ENCODE peak calls at places on chromosomes 12 and 14, in ten cellular contexts. Z is GM23338; W is H9; P is suprapubic skin; S is Kasumi-1; N is PC-3; H is GM19239; T is Right ventricle myocardium superior; Q is stimulated activated CD8-positive, alpha-beta memory T cell treated with anti-CD3 and anti-CD28 coated beads, Interleukin-4, amount 100 ng/mL, for 4 hours; M is EL. C is an unnamed sample.

GRCh38 chr14:24051162-24051788 is 534 bp upstream of the CARMIL3 start:
- DNase-seq in Q (no peak), T (no peak), N (no peak), W (peak), S (no peak), P (no peak), Z (peak), H (no peak), M (no peak), C (peak)

GRCh38 chr12:119956047-119956446 is 33.0 kb upstream of the BICDL1 start:
- DNase-seq in P (no peak), N (peak), Z (peak), H (no peak), S (no peak), W (no peak), Q (no peak), M (no peak), T (no peak), C (no peak)

GRCh38 chr12:110256780-110257431 is 24.1 kb upstream of the ATP2A2 start:
- DNase-seq in Q (no peak), H (no peak), T (peak), S (peak), M (no peak), N (no peak), W (no peak), Z (no peak), P (no peak), C (peak)

GRCh38 chr12:110721570-110721969 is 21.1 kb downstream of the PPP1CC start:
- DNase-seq in Z (no peak), S (no peak), M (no peak), N (no peak), P (no peak), H (no peak), W (no peak), Q (no peak), T (no peak), C (no peak)

GRCh38 chr14:89245802-89246201 is 171.2 kb downstream of the FOXN3 start:
- DNase-seq in Q (no peak), Z (no peak), M (no peak), H (no peak), P (no peak), W (no peak), S (no peak), N (no peak), T (no peak), C (no peak)

GRCh38 chr14:51897791-51898190 is 37.4 kb downstream of the GNG2 start:
- DNase-seq in Q (no peak), W (no peak), N (no peak), H (no peak), T (no peak), S (no peak), M (no peak), P (no peak), Z (no peak), C (no peak)

GRCh38 chr12:65656904-65657351 is 167.4 kb upstream of the HMGA2 start:
- DNase-seq in H (no peak), S (peak), M (peak), T (no peak), N (peak), P (no peak), Z (no peak), Q (no peak), W (no peak), C (no peak)

GRCh38 chr12:4191642-4192041 is 81.9 kb upstream of the CCND2 start:
- DNase-seq in T (no peak), M (no peak), Q (no peak), Z (no peak), P (no peak), N (no peak), H (peak), S (no peak), W (no peak), C (no peak)

GRCh38 chr14:90355540-90356518 is 24.1 kb upstream of the NRDE2 start:
- DNase-seq in Z (no peak), Q (no peak), M (no peak), N (no peak), W (no peak), S (no peak), P (no peak), H (no peak), T (no peak), C (no peak)

GRCh38 chr12:124506145-124506831 is 61.1 kb downstream of the NCOR2 start:
- DNase-seq in S (peak), P (peak), W (peak), Z (no peak), N (peak), M (peak), T (peak), Q (no peak), H (no peak), C (no peak)

GRCh38 chr12:77493311-77493710 is 337.4 kb upstream of the NAV3 start:
- DNase-seq in Z (no peak), M (peak), P (no peak), Q (no peak), T (peak), W (no peak), N (no peak), H (no peak), S (no peak), C (no peak)

GRCh38 chr12:78209851-78210493 is 379.3 kb downstream of the NAV3 start:
- DNase-seq in Z (no peak), Q (no peak), P (no peak), S (no peak), W (no peak), H (no peak), M (no peak), T (peak), N (no peak), C (no peak)

GRCh38 chr14:23430733-23431105 is 4.7 kb downstream of the MYH7 start:
- DNase-seq in H (no peak), T (no peak), Z (no peak), S (no peak), M (peak), Q (no peak), N (no peak), W (no peak), P (peak), C (no peak)

GRCh38 chr14:78968249-78968648 is 798.1 kb downstream of the NRXN3 start:
- DNase-seq in M (peak), N (no peak), W (no peak), S (no peak), Q (no peak), H (no peak), Z (no peak), P (no peak), T (no peak), C (no peak)

GRCh38 chr12:4282892-4283511 is 9.4 kb downstream of the CCND2 start:
- DNase-seq in H (no peak), W (peak), P (no peak), Q (no peak), T (no peak), M (no peak), Z (peak), N (no peak), S (no peak), C (no peak)

GRCh38 chr14:30966415-30967363 is 58.8 kb upstream of the AP4S1 start:
- DNase-seq in W (no peak), Z (no peak), Q (no peak), M (peak), S (peak), N (peak), T (no peak), H (no peak), P (no peak), C (no peak)

GRCh38 chr12:105696-106095 is 39.1 kb downstream of the IQSEC3 start:
- DNase-seq in S (no peak), P (no peak), M (no peak), N (no peak), Z (no peak), W (no peak), Q (no peak), H (no peak), T (no peak), C (peak)

GRCh38 chr12:77842430-77842829 is 11.7 kb downstream of the NAV3 start:
- DNase-seq in M (no peak), Q (no peak), W (no peak), H (no peak), T (no peak), Z (no peak), N (peak), S (no peak), P (no peak), C (no peak)

GRCh38 chr14:37650356-37651037 is 55.1 kb downstream of the TTC6 start:
- DNase-seq in Q (no peak), Z (peak), N (peak), S (no peak), T (no peak), P (no peak), H (no peak), W (no peak), M (no peak), C (no peak)

GRCh38 chr12:118307069-118307954 is 65.4 kb downstream of the TAOK3 start:
- DNase-seq in T (no peak), H (no peak), P (no peak), Z (no peak), S (peak), N (peak), W (no peak), M (peak), Q (no peak), C (no peak)

GRCh38 chr14:83096092-83096491 is 1562.4 kb upstream of the SEL1L start:
- DNase-seq in P (no peak), S (no peak), N (no peak), Z (no peak), W (no peak), H (no peak), T (no peak), M (no peak), Q (no peak), C (no peak)

GRCh38 chr12:25994252-25994651 is 35.8 kb downstream of the RASSF8 start:
- DNase-seq in T (no peak), Z (no peak), P (no peak), S (no peak), W (no peak), H (no peak), M (peak), N (peak), Q (no peak), C (no peak)

GRCh38 chr14:34711808-34712712 is 2.3 kb downstream of the CFL2 start:
- DNase-seq in P (no peak), N (no peak), S (no peak), Z (no peak), H (no peak), W (no peak), Q (no peak), M (no peak), T (no peak), C (no peak)

GRCh38 chr14:53951661-53952265 is 4.9 kb downstream of the BMP4 start:
- DNase-seq in Q (no peak), H (no peak), P (no peak), N (peak), W (peak), T (no peak), M (no peak), S (no peak), Z (peak), C (no peak)

GRCh38 chr14:77980475-77981321 is 180.8 kb downstream of the ADCK1 start:
- DNase-seq in H (no peak), T (no peak), P (no peak), Z (peak), Q (no peak), W (peak), N (no peak), M (peak), S (no peak), C (no peak)

GRCh38 chr12:77594386-77594785 is 236.3 kb upstream of the NAV3 start:
- DNase-seq in N (no peak), M (peak), S (no peak), W (no peak), T (no peak), Z (no peak), P (no peak), Q (no peak), H (no peak), C (no peak)

GRCh38 chr14:88882236-88882635 is 57.8 kb downstream of the TTC8 start:
- DNase-seq in S (no peak), P (no peak), Z (no peak), T (no peak), H (no peak), M (no peak), N (no peak), W (no peak), Q (no peak), C (no peak)

GRCh38 chr12:115823635-115824034 is 453.9 kb downstream of the MED13L start:
- DNase-seq in M (no peak), S (no peak), Q (no peak), T (no peak), W (no peak), P (no peak), N (no peak), Z (no peak), H (no peak), C (no peak)

C was measured in mesenteric fat pad.